ENCODE peak calls at places on chromosomes 6 and 20, in five cellular contexts. P is K562, T is GM12878, S is H1, H is GM12891. C is an unnamed sample.

GRCh38 chr20:43941476-43942212 is 27.0 kb downstream of the TOX2 start:
- DNase-seq in P (no peak), T (no peak), S (no peak), H (no peak), C (no peak)

GRCh38 chr6:7846971-7847818 is 63.4 kb downstream of the TXNDC5 start:
- DNase-seq in P (peak; percentile 31), T (no peak), S (no peak), H (no peak), C (no peak)

GRCh38 chr20:10523438-10523837 is 88.3 kb downstream of the SLX4IP start:
- DNase-seq in P (no peak), T (no peak), S (no peak), H (no peak), C (no peak)

GRCh38 chr6:46954819-46955520 is 33.2 kb upstream of the ADGRF5 start:
- DNase-seq in P (no peak), T (no peak), S (no peak), H (no peak), C (no peak)

GRCh38 chr6:108799791-108800190 is 48.4 kb upstream of the ARMC2 start:
- DNase-seq in P (no peak), T (no peak), S (no peak), H (no peak), C (no peak)

GRCh38 chr6:43910149-43910637 is 140.2 kb downstream of the VEGFA start:
- DNase-seq in P (no peak), T (no peak), S (no peak), H (no peak), C (no peak)

GRCh38 chr6:170019259-170020040 is 268.0 kb downstream of the ERMARD start:
- DNase-seq in P (no peak), T (no peak), S (no peak), H (no peak), C (no peak)

GRCh38 chr20:9518776-9519175 is 4.4 kb downstream of the LAMP5 start:
- DNase-seq in P (no peak), T (no peak), S (no peak), H (no peak), C (no peak)

GRCh38 chr6:41608443-41609151 is 29.7 kb upstream of the MDFI start:
- DNase-seq in P (no peak), T (no peak), S (no peak), H (no peak), C (no peak)

GRCh38 chr20:43653966-43654365 is 12.9 kb upstream of the MYBL2 start:
- DNase-seq in P (no peak), T (no peak), S (no peak), H (no peak), C (no peak)

GRCh38 chr6:119801041-119801440 is 451.5 kb upstream of the MAN1A1 start:
- DNase-seq in P (no peak), T (no peak), S (no peak), H (no peak), C (no peak)

GRCh38 chr6:157302761-157303160 is 20.6 kb downstream of the TMEM242 start:
- DNase-seq in P (no peak), T (no peak), S (no peak), H (no peak), C (no peak)

GRCh38 chr20:53755733-53756523 is 162.3 kb upstream of the ZNF217 start:
- DNase-seq in P (no peak), T (no peak), S (no peak), H (no peak), C (no peak)

GRCh38 chr20:62156254-62156556 is 12.6 kb downstream of the SS18L1 start:
- DNase-seq in P (no peak), T (no peak), S (no peak), H (no peak), C (no peak)

GRCh38 chr6:84220809-84221409 is 6.5 kb downstream of the CEP162 start:
- DNase-seq in P (peak; percentile 58), T (no peak), S (no peak), H (no peak), C (no peak)

GRCh38 chr6:131807644-131808459 is at the start of gene ENPP1:
- DNase-seq in P (peak; percentile 63), T (no peak), S (no peak), H (peak; percentile 24), C (peak; percentile 30)

GRCh38 chr6:81128671-81129070 is 623.8 kb downstream of the TENT5A start:
- DNase-seq in P (no peak), T (no peak), S (no peak), H (no peak), C (no peak)

GRCh38 chr20:3270051-3270450 is 31.1 kb upstream of the SLC4A11 start:
- DNase-seq in P (no peak), T (no peak), S (no peak), H (no peak), C (no peak)

GRCh38 chr20:21182832-21183563 is 57.1 kb downstream of the KIZ start:
- DNase-seq in P (no peak), T (no peak), S (no peak), H (no peak), C (no peak)

GRCh38 chr6:17932362-17932852 is 55.0 kb downstream of the KIF13A start:
- DNase-seq in P (peak; percentile 82), T (no peak), S (no peak), H (no peak), C (no peak)

GRCh38 chr6:137089305-137089704 is 44.5 kb upstream of the IL20RA start:
- DNase-seq in P (no peak), T (no peak), S (no peak), H (no peak), C (no peak)

GRCh38 chr20:56439784-56440291 is 27.8 kb downstream of the CASS4 start:
- DNase-seq in P (no peak), T (no peak), S (no peak), H (no peak), C (no peak)

GRCh38 chr6:46509981-46510510 is 18.8 kb upstream of the RCAN2 start:
- DNase-seq in P (no peak), T (no peak), S (no peak), H (no peak), C (no peak)

GRCh38 chr20:40961176-40961575 is 67.4 kb upstream of the TOP1 start:
- DNase-seq in P (no peak), T (no peak), S (no peak), H (no peak), C (no peak)

GRCh38 chr6:11202513-11203305 is 29.8 kb downstream of the NEDD9 start:
- DNase-seq in P (no peak), T (no peak), S (no peak), H (no peak), C (no peak)

GRCh38 chr6:150001295-150001990 is 23.9 kb downstream of the RAET1L start:
- DNase-seq in P (no peak), T (peak; percentile 67), S (no peak), H (no peak), C (no peak)

GRCh38 chr20:6663104-6663503 is 104.4 kb upstream of the BMP2 start:
- DNase-seq in P (no peak), T (no peak), S (no peak), H (no peak), C (no peak)

GRCh38 chr6:34964564-34964963 is 75.5 kb downstream of the ANKS1A start:
- DNase-seq in P (no peak), T (no peak), S (no peak), H (no peak), C (no peak)

GRCh38 chr6:3205913-3206312 is 21.5 kb downstream of the TUBB2B start:
- DNase-seq in P (peak; percentile 27), T (no peak), S (no peak), H (no peak), C (no peak)

GRCh38 chr20:15702161-15702560 is 871.1 kb downstream of the KIF16B start:
- DNase-seq in P (no peak), T (no peak), S (no peak), H (no peak), C (no peak)

GRCh38 chr6:31266721-31267360 is 5.1 kb downstream of the HLA-C start:
- DNase-seq in P (no peak), T (no peak), S (no peak), H (no peak), C (no peak)

GRCh38 chr20:46646659-46647380 is 4.4 kb downstream of the SLC13A3 start:
- DNase-seq in P (no peak), T (no peak), S (no peak), H (no peak), C (no peak)

GRCh38 chr6:89483111-89483720 is 50.3 kb downstream of the ANKRD6 start:
- DNase-seq in P (no peak), T (no peak), S (peak; percentile 59), H (no peak), C (no peak)

GRCh38 chr20:19338960-19339359 is 126.5 kb downstream of the SLC24A3 start:
- DNase-seq in P (no peak), T (no peak), S (no peak), H (no peak), C (no peak)

GRCh38 chr6:122471107-122472021 is at the start of gene SERINC1:
- DNase-seq in P (peak; percentile 97), T (peak; percentile 66), S (peak; percentile 71), H (peak; percentile 53), C (peak; percentile 53)

GRCh38 chr6:29976588-29977424 is 34.5 kb downstream of the HLA-A start:
- DNase-seq in P (peak; percentile 89), T (peak; percentile 13), S (no peak), H (peak; percentile 49), C (peak; percentile 54)
- TF ChIP-seq POLR2A in P (peak; percentile 74), T (no peak), S (no peak), H (no peak), C (no peak)

DNA sequence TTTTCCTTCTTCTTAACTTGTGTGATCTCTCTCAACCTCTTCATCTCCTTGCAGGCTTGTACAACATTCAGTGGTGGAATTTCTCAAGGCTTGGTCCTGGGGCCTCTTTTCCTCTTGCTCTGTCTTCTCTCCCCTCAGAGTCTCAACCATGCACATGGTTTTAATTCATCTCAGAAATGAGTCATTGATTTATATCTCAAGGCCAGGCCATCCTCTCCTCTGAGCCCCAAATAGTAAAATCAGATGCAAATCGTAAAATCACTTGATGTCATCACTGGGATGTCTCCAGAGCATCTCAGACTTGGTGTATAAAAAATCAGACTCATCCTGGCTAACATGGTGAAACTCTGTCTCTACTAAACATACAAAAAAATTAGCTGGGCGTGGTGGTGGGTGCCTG is 85.0 kb downstream of the FNDC1 start:
- DNase-seq in P (no peak), T (no peak), S (no peak), H (no peak), C (no peak)
- TF ChIP-seq TAF1 in P (no peak), T (no peak), S (no peak), H (no peak), C (no peak)

GRCh38 chr20:45575931-45576330 is 3.2 kb downstream of the WFDC8 start:
- DNase-seq in P (no peak), T (no peak), S (no peak), H (no peak), C (no peak)
- TF ChIP-seq POLR2AphosphoS5 in P (no peak), T (no peak), S (no peak), H (no peak), C (no peak)

DNA sequence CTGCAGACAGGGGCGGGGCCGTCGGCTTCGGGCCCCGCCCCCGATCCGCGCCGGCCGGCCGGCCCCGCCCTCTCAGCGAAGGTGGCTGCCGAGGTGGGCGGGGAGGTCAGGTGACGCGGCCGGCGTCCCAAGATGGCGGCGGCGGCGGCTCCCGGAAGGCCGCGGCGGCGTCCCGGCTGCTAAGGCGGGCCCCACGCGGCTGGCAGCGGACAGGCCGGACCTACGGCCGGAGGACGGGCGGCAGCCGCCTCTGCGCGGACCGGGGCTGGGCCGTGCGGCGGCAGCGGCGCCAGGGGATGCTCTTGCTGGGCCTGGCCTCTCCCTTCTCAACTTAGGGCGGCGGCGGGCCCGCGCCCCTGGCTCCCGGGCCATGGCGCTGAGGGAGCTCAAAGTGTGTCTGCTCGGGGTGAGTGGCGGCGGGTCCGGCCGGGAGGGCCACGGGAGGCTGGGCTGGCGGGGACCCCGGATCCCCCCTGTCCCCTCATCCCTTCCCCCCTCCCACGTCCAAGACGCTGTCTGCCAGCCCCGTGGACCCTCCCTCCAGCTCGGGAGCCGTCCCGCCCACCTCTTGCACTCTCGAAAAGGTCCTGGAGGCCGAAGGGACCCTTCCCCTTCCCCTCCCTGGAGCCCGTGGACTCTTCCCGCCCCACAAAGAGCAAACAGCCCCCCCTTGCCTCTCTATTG is at the start of gene RAB22A:
- DNase-seq in P (peak; percentile 86), T (no peak), S (no peak), H (peak; percentile 91), C (peak; percentile 84)
- TF ChIP-seq POLR2A in P (peak; percentile 42), T (peak; percentile 96), S (peak; percentile 77), H (peak; percentile 47), C (peak; percentile 91)

C was measured in GM12892.